ENCODE peak calls at places on chromosomes 11 and 22, in six cellular contexts. N is IMR-90, X is neuronal stem cell, T is mesenchymal stem cell, S is H1, B is trophoblast cell. Z is an unnamed sample.

GRCh38 chr22:39384750-39385480 is 14.7 kb upstream of the TAB1 start:
- DNase-seq in N (peak; percentile 28), X (peak; percentile 35), T (peak; percentile 37), S (peak; percentile 83), B (no peak), Z (peak; percentile 82)

GRCh38 chr11:74055938-74056337 is 47.1 kb upstream of the UCP3 start:
- DNase-seq in N (peak; percentile 88), X (no peak), T (peak; percentile 89), S (no peak), B (no peak), Z (peak; percentile 19)

GRCh38 chr22:46504586-46504985 is 32.8 kb downstream of the CELSR1 start:
- DNase-seq in N (no peak), X (no peak), T (no peak), S (no peak), B (no peak), Z (no peak)

GRCh38 chr22:44369916-44370804 is 57.4 kb upstream of the SHISAL1 start:
- DNase-seq in N (no peak), X (no peak), T (no peak), S (no peak), B (no peak), Z (no peak)

GRCh38 chr11:102220728-102221467 is 96.4 kb upstream of the BIRC3 start:
- DNase-seq in N (peak; percentile 79), X (no peak), T (no peak), S (no peak), B (no peak), Z (no peak)

GRCh38 chr11:111539426-111540113 is 950 bp upstream of the LAYN start:
- DNase-seq in N (no peak), X (no peak), T (peak; percentile 47), S (no peak), B (no peak), Z (no peak)

GRCh38 chr22:23862103-23862502 is 4.4 kb downstream of the SLC2A11 start:
- DNase-seq in N (peak; percentile 52), X (no peak), T (peak; percentile 49), S (peak; percentile 55), B (no peak), Z (peak; percentile 69)

GRCh38 chr11:71247551-71248250 is 4.7 kb downstream of the SHANK2 start:
- DNase-seq in N (no peak), X (no peak), T (peak; percentile 26), S (no peak), B (no peak), Z (peak; percentile 82)

GRCh38 chr11:96014234-96014633 is 90.3 kb upstream of the MTMR2 start:
- DNase-seq in N (peak; percentile 61), X (peak; percentile 14), T (peak; percentile 87), S (no peak), B (no peak), Z (peak; percentile 45)

GRCh38 chr11:72625746-72626636 is 48.2 kb downstream of the PDE2A start:
- DNase-seq in N (peak; percentile 27), X (no peak), T (peak; percentile 79), S (no peak), B (no peak), Z (no peak)

GRCh38 chr22:50293441-50294318 is 13.8 kb downstream of the PLXNB2 start:
- DNase-seq in N (peak; percentile 60), X (peak; percentile 84), T (peak; percentile 69), S (peak; percentile 90), B (peak; percentile 78), Z (peak; percentile 85)

GRCh38 chr11:43316451-43316850 is 4.7 kb downstream of the API5 start:
- DNase-seq in N (peak; percentile 13), X (no peak), T (peak; percentile 34), S (no peak), B (no peak), Z (no peak)

GRCh38 chr11:5690736-5691135 is 1.1 kb downstream of the TRIM22 start:
- DNase-seq in N (peak; percentile 13), X (no peak), T (peak; percentile 18), S (no peak), B (no peak), Z (no peak)

GRCh38 chr22:46057762-46058420 is 80.9 kb upstream of the WNT7B start:
- DNase-seq in N (no peak), X (no peak), T (no peak), S (no peak), B (no peak), Z (no peak)

GRCh38 chr22:29152381-29153138 is 53.1 kb upstream of the EMID1 start:
- DNase-seq in N (no peak), X (no peak), T (peak; percentile 11), S (no peak), B (no peak), Z (peak; percentile 67)

GRCh38 chr11:133964946-133965632 is 8.3 kb upstream of the IGSF9B start:
- DNase-seq in N (no peak), X (no peak), T (no peak), S (no peak), B (no peak), Z (no peak)

GRCh38 chr22:19329454-19329853 is 37.9 kb upstream of the CLTCL1 start:
- DNase-seq in N (no peak), X (no peak), T (no peak), S (no peak), B (no peak), Z (no peak)

GRCh38 chr11:34380696-34381095 is 22.9 kb upstream of the ABTB2 start:
- DNase-seq in N (peak; percentile 53), X (no peak), T (peak; percentile 13), S (no peak), B (no peak), Z (no peak)

GRCh38 chr11:70429428-70429705 is 31.0 kb downstream of the CTTN start:
- DNase-seq in N (no peak), X (no peak), T (no peak), S (no peak), B (no peak), Z (no peak)

GRCh38 chr11:46582588-46582987 is 11.2 kb downstream of the AMBRA1 start:
- DNase-seq in N (no peak), X (no peak), T (no peak), S (no peak), B (no peak), Z (no peak)

GRCh38 chr11:106990322-106990721 is 28.0 kb downstream of the GUCY1A2 start:
- DNase-seq in N (no peak), X (no peak), T (no peak), S (no peak), B (no peak), Z (no peak)

GRCh38 chr22:42856865-42857704 is at the start of gene ARFGAP3:
- DNase-seq in N (peak; percentile 91), X (peak; percentile 93), T (peak; percentile 92), S (peak; percentile 96), B (peak; percentile 95), Z (peak; percentile 94)
- H3K36me3 ChIP-seq in N (peaks cover 2% of the 10 kb centered on the region), X (no peaks in the 10 kb centered on the region), T (peaks cover 11% of the 10 kb centered on the region), S (no peaks in the 10 kb centered on the region), B (no peaks in the 10 kb centered on the region), Z (no peaks in the 10 kb centered on the region)

GRCh38 chr11:60791534-60791933 is 6.4 kb downstream of the MS4A10 start:
- DNase-seq in N (no peak), X (no peak), T (no peak), S (no peak), B (no peak), Z (peak; percentile 8)

GRCh38 chr11:60786811-60787567 is 1.9 kb downstream of the MS4A10 start:
- DNase-seq in N (peak; percentile 89), X (no peak), T (peak; percentile 80), S (no peak), B (no peak), Z (no peak)

GRCh38 chr11:60790726-60791125 is 5.6 kb downstream of the MS4A10 start:
- DNase-seq in N (no peak), X (no peak), T (no peak), S (no peak), B (no peak), Z (no peak)

GRCh38 chr11:60785806-60786361 is 751 bp downstream of the MS4A10 start:
- DNase-seq in N (peak; percentile 57), X (no peak), T (peak; percentile 33), S (no peak), B (no peak), Z (no peak)

DNA sequence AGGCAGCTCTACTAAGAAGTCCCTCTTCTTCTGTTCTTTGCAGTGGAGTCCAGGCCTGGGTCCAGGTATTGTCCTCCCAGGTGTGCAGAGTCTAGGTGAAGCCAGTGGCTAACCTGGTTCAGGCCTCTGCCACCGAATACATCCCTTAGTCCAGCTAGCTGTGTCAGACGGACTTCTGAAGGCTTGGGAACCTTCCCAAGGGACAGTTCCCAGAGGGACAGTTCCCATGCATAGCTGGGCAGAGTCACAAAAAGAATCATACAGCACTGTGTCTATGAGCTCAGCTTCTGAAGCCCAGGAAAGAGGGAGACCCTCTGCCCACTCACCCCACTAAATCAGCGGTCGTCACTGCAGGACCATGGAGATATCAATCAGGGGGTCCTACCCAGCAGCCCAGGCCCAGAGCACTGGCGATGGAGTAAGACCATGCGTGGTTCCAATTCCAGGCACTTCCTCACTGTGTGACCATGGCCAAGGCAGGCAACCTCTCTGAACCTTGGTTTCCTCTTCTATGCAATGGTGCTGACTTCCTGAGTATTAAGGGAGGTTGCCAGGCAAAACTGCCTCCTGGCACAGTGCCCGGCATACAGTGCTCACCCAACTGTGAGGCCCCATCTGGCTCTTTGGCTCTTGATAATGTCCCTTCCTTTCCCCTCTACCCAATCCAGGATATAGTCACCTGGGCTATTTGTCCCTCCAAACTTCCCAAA is 3.4 kb downstream of the MS4A10 start:
- DNase-seq in N (no peak), X (no peak), T (no peak), S (no peak), B (no peak), Z (no peak)
- H2BK5ac ChIP-seq in N (no peak overlapping the region), X (no peak overlapping the region), T (no peak overlapping the region), S (no peak overlapping the region), B (no peak overlapping the region), Z (no peak overlapping the region)

DNA sequence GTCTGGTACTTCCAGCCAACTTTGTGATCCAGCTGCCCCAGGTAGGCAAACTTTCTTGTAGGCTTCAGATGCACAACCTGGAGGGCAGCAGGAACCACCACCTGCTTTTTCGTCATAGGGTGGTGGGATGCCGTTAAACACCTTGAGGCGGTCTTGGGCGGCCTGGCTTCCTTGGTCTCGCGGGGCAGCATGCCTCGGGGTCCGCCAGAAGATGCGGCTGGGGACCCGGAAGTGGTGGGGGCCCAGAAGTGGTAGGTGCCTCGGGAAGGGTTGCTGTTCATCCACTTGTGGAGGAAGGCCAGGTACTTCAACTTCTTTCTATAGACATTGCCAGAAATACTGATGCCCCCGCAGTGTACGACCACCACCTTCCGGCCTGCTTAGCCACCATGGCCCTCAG is 13.3 kb downstream of the DUSP18 start:
- DNase-seq in N (no peak), X (no peak), T (no peak), S (no peak), B (no peak), Z (no peak)
- H2AK5ac ChIP-seq in N (no peak overlapping the region), X (no peak overlapping the region), T (no peak overlapping the region), S (no peak overlapping the region), B (no peak overlapping the region), Z (no peak overlapping the region)

GRCh38 chr11:9137293-9138132 is 46.1 kb upstream of the SCUBE2 start:
- DNase-seq in N (peak; percentile 69), X (peak; percentile 67), T (peak; percentile 78), S (peak; percentile 95), B (peak; percentile 78), Z (peak; percentile 87)

GRCh38 chr11:9139628-9140357 is 48.4 kb upstream of the SCUBE2 start:
- DNase-seq in N (no peak), X (no peak), T (no peak), S (peak; percentile 34), B (no peak), Z (no peak)

GRCh38 chr11:9138133-9138453 is 46.7 kb upstream of the SCUBE2 start:
- DNase-seq in N (no peak), X (no peak), T (no peak), S (no peak), B (no peak), Z (no peak)

GRCh38 chr11:9138612-9139579 is 47.5 kb upstream of the SCUBE2 start:
- DNase-seq in N (peak; percentile 95), X (no peak), T (peak; percentile 79), S (peak; percentile 34), B (peak; percentile 62), Z (no peak)

GRCh38 chr11:9136731-9137130 is 45.3 kb upstream of the SCUBE2 start:
- DNase-seq in N (no peak), X (no peak), T (no peak), S (no peak), B (peak; percentile 24), Z (no peak)
- H3K36me3 ChIP-seq in N (peaks cover 28% of the 10 kb centered on the region), X (peaks cover 23% of the 10 kb centered on the region), T (peaks cover 80% of the 10 kb centered on the region), S (peaks cover 25% of the 10 kb centered on the region), B (peaks cover 38% of the 10 kb centered on the region), Z (peaks cover 12% of the 10 kb centered on the region)